ENCODE peak calls at places on chromosomes 3 and 15, in eight cellular contexts. V is stimulated activated CD4-positive, alpha-beta T cell treated with anti-CD3 and anti-CD28 coated beads, TNF-alpha, amount 100 ng/mL, for 24 hours; F is NCI-H2171 treated with DMSO at 0.1 percent for 48 hours; X is mesenchymal stem cell; J is HTR-8/SVneo; W is HCEC 1CT; M is cardiac fibroblast; P is AG04450. T is an unnamed sample.

GRCh38 chr3:148940983-148941382 is 50.4 kb upstream of the GYG1 start:
- DNase-seq in V (no peak), F (no peak), X (no peak), J (no peak), W (no peak), M (no peak), P (no peak), T (no peak)

GRCh38 chr15:45732544-45733130 is 97.8 kb downstream of the SQOR start:
- DNase-seq in V (no peak), F (peak), X (no peak), J (no peak), W (no peak), M (peak), P (no peak), T (peak)

GRCh38 chr3:15055019-15055557 is 10.0 kb downstream of the MRPS25 start:
- DNase-seq in V (peak), F (no peak), X (no peak), J (no peak), W (peak), M (no peak), P (no peak), T (no peak)

GRCh38 chr3:134212898-134213665 is 37.6 kb downstream of the RYK start:
- DNase-seq in V (peak), F (peak), X (peak), J (peak), W (peak), M (peak), P (no peak), T (peak)

GRCh38 chr15:42549052-42549491 is 434 bp downstream of the HAUS2 start:
- DNase-seq in V (no peak), F (peak), X (peak), J (peak), W (peak), M (peak), P (no peak), T (peak)

GRCh38 chr3:4323246-4324027 is 20.3 kb downstream of the SETMAR start:
- DNase-seq in V (no peak), F (no peak), X (peak), J (no peak), W (peak), M (peak), P (no peak), T (no peak)

GRCh38 chr3:141669434-141669833 is 68.7 kb upstream of the RNF7 start:
- DNase-seq in V (no peak), F (no peak), X (no peak), J (no peak), W (no peak), M (no peak), P (no peak), T (no peak)

GRCh38 chr3:100523050-100523760 is 30.8 kb downstream of the TMEM45A start:
- DNase-seq in V (no peak), F (no peak), X (peak), J (no peak), W (no peak), M (no peak), P (no peak), T (no peak)

GRCh38 chr3:134883697-134884385 is 88.8 kb downstream of the EPHB1 start:
- DNase-seq in V (no peak), F (no peak), X (no peak), J (no peak), W (no peak), M (no peak), P (no peak), T (no peak)

GRCh38 chr3:175207361-175207760 is 348.2 kb downstream of the NAALADL2 start:
- DNase-seq in V (no peak), F (no peak), X (peak), J (no peak), W (peak), M (peak), P (no peak), T (no peak)

GRCh38 chr15:55496716-55497115 is 11.3 kb downstream of the DNAAF4 start:
- DNase-seq in V (no peak), F (no peak), X (no peak), J (no peak), W (no peak), M (no peak), P (no peak), T (no peak)

GRCh38 chr15:80785335-80785734 is 6.2 kb downstream of the CEMIP start:
- DNase-seq in V (no peak), F (no peak), X (no peak), J (no peak), W (no peak), M (peak), P (no peak), T (no peak)

GRCh38 chr15:26392956-26393355 is 379.9 kb downstream of the GABRB3 start:
- DNase-seq in V (no peak), F (no peak), X (no peak), J (no peak), W (no peak), M (no peak), P (no peak), T (no peak)

GRCh38 chr3:135706758-135707375 is 258.7 kb upstream of the PPP2R3A start:
- DNase-seq in V (no peak), F (peak), X (no peak), J (no peak), W (no peak), M (no peak), P (no peak), T (no peak)

GRCh38 chr15:68375716-68376220 is 56.2 kb downstream of the ITGA11 start:
- DNase-seq in V (no peak), F (no peak), X (no peak), J (no peak), W (no peak), M (no peak), P (no peak), T (no peak)

GRCh38 chr15:64343222-64343621 is 12.8 kb downstream of the CSNK1G1 start:
- DNase-seq in V (no peak), F (no peak), X (no peak), J (no peak), W (no peak), M (peak), P (no peak), T (no peak)

GRCh38 chr3:183897606-183898384 is 13.1 kb upstream of the PARL start:
- DNase-seq in V (no peak), F (no peak), X (no peak), J (no peak), W (no peak), M (no peak), P (no peak), T (peak)

GRCh38 chr15:53588773-53589172 is 170.7 kb downstream of the WDR72 start:
- DNase-seq in V (no peak), F (no peak), X (peak), J (no peak), W (no peak), M (no peak), P (no peak), T (peak)

GRCh38 chr3:195806211-195806915 is 5.4 kb downstream of the MUC4 start:
- DNase-seq in V (no peak), F (no peak), X (no peak), J (no peak), W (no peak), M (no peak), P (no peak), T (no peak)

GRCh38 chr3:95389725-95390313 is 1327.0 kb downstream of the NSUN3 start:
- DNase-seq in V (no peak), F (no peak), X (no peak), J (no peak), W (no peak), M (no peak), P (no peak), T (peak)

GRCh38 chr3:110479676-110480075 is 591.9 kb upstream of the NECTIN3 start:
- DNase-seq in V (no peak), F (no peak), X (no peak), J (no peak), W (no peak), M (no peak), P (no peak), T (peak)

GRCh38 chr3:158097571-158098553 is 8.4 kb downstream of the SHOX2 start:
- DNase-seq in V (peak), F (peak), X (peak), J (peak), W (no peak), M (peak), P (no peak), T (peak)

GRCh38 chr3:55571913-55572312 is 84.8 kb upstream of the WNT5A start:
- DNase-seq in V (no peak), F (no peak), X (peak), J (no peak), W (no peak), M (peak), P (no peak), T (no peak)

GRCh38 chr3:117441851-117442250 is 732.3 kb downstream of the TUSC7 start:
- DNase-seq in V (no peak), F (no peak), X (no peak), J (no peak), W (no peak), M (no peak), P (no peak), T (no peak)

GRCh38 chr3:128616516-128617269 is 33.9 kb downstream of the RPN1 start:
- DNase-seq in V (no peak), F (no peak), X (no peak), J (no peak), W (no peak), M (no peak), P (no peak), T (no peak)

GRCh38 chr15:32952901-32953889 is 235.4 kb downstream of the GREM1 start:
- DNase-seq in V (no peak), F (no peak), X (no peak), J (no peak), W (no peak), M (peak), P (no peak), T (peak)

GRCh38 chr3:52532517-52532837 is 1.2 kb downstream of the NT5DC2 start:
- DNase-seq in V (no peak), F (no peak), X (peak), J (peak), W (peak), M (peak), P (no peak), T (peak)

GRCh38 chr3:99658274-99658673 is 19.9 kb downstream of the COL8A1 start:
- DNase-seq in V (no peak), F (no peak), X (no peak), J (no peak), W (no peak), M (peak), P (no peak), T (no peak)

GRCh38 chr15:41495736-41496599 is 2.3 kb downstream of the ITPKA start:
- DNase-seq in V (no peak), F (no peak), X (peak), J (no peak), W (no peak), M (no peak), P (no peak), T (no peak)

GRCh38 chr3:39021465-39022274 is 30.1 kb downstream of the SCN11A start:
- DNase-seq in V (no peak), F (no peak), X (no peak), J (no peak), W (no peak), M (no peak), P (no peak), T (no peak)

GRCh38 chr3:17954801-17955200 is 212.4 kb upstream of the TBC1D5 start:
- DNase-seq in V (no peak), F (no peak), X (no peak), J (no peak), W (no peak), M (no peak), P (no peak), T (no peak)

GRCh38 chr3:120489421-120489820 is 38.6 kb upstream of the FSTL1 start:
- DNase-seq in V (no peak), F (no peak), X (no peak), J (no peak), W (no peak), M (no peak), P (no peak), T (no peak)

GRCh38 chr15:89654311-89654761 is 931 bp downstream of the KIF7 start:
- DNase-seq in V (no peak), F (no peak), X (peak), J (peak), W (peak), M (peak), P (no peak), T (no peak)

T was measured in NCI-H69.